ENCODE peak calls at places on chromosomes 11 and 22, in nine cellular contexts. T is esophagus muscularis mucosa; Z is activated naive CD4-positive, alpha-beta T cell treated with anti-CD3 and anti-CD28 coated beads, Interleukin-2, amount 50 U/mL, for 72 hours; O is cardiac muscle cell; E is activated B cell treated with CpG ODN at 0.5 μM for 24 hours; A is activated CD4-positive, alpha-beta T cell treated with anti-CD3 and anti-CD28 coated beads for 1 hour; B is COR-L47; N is stimulated activated CD4-positive, alpha-beta T cell treated with anti-CD3 and anti-CD28 coated beads, Interleukin-2, amount 100 ng/mL, for 24 hours; F is dermis blood vessel endothelial cell. H is an unnamed sample.

GRCh38 chr22:21816472-21816786 is 51.0 kb downstream of the MAPK1 start:
- DNase-seq in T (no peak), Z (no peak), O (no peak), E (no peak), A (no peak), B (no peak), N (no peak), F (no peak), H (no peak)

GRCh38 chr11:124402326-124402922 is 3.6 kb upstream of the OR8B3 start:
- DNase-seq in T (peak), Z (no peak), O (peak), E (no peak), A (no peak), B (peak), N (peak), F (peak), H (peak)

GRCh38 chr22:48691431-48691851 is 1136.2 kb downstream of the BRD1 start:
- DNase-seq in T (no peak), Z (no peak), O (no peak), E (no peak), A (no peak), B (no peak), N (no peak), F (no peak), H (no peak)

GRCh38 chr11:134266841-134267251 is 9.3 kb upstream of the GLB1L3 start:
- DNase-seq in T (no peak), Z (no peak), O (no peak), E (no peak), A (no peak), B (no peak), N (no peak), F (no peak), H (no peak)

GRCh38 chr11:112881461-112881860 is 79.8 kb upstream of the NCAM1 start:
- DNase-seq in T (no peak), Z (no peak), O (peak), E (no peak), A (no peak), B (peak), N (no peak), F (no peak), H (no peak)

GRCh38 chr11:96114178-96115070 is 190.5 kb upstream of the MTMR2 start:
- DNase-seq in T (no peak), Z (no peak), O (no peak), E (no peak), A (no peak), B (no peak), N (no peak), F (no peak), H (no peak)

GRCh38 chr11:119337581-119338317 is 2.9 kb downstream of the C1QTNF5 start:
- DNase-seq in T (no peak), Z (no peak), O (peak), E (no peak), A (no peak), B (no peak), N (no peak), F (peak), H (no peak)

GRCh38 chr11:116725434-116726221 is 47.2 kb downstream of the BUD13 start:
- DNase-seq in T (no peak), Z (no peak), O (no peak), E (no peak), A (no peak), B (no peak), N (no peak), F (no peak), H (no peak)

GRCh38 chr11:46308632-46309419 is 31.4 kb downstream of the CREB3L1 start:
- DNase-seq in T (peak), Z (peak), O (peak), E (peak), A (peak), B (peak), N (peak), F (peak), H (no peak)

GRCh38 chr11:67261942-67262681 is 4.2 kb upstream of the GRK2 start:
- DNase-seq in T (no peak), Z (peak), O (no peak), E (no peak), A (no peak), B (no peak), N (no peak), F (no peak), H (no peak)

GRCh38 chr22:27483095-27483798 is 318.3 kb downstream of the MN1 start:
- DNase-seq in T (no peak), Z (no peak), O (no peak), E (no peak), A (no peak), B (no peak), N (no peak), F (no peak), H (no peak)

GRCh38 chr11:80186687-80187086 is 745.9 kb upstream of the TENM4 start:
- DNase-seq in T (no peak), Z (no peak), O (no peak), E (no peak), A (no peak), B (no peak), N (no peak), F (no peak), H (no peak)

GRCh38 chr11:57471496-57471895 is 11.2 kb downstream of the RTN4RL2 start:
- DNase-seq in T (no peak), Z (no peak), O (no peak), E (no peak), A (no peak), B (peak), N (no peak), F (no peak), H (no peak)

GRCh38 chr22:45290410-45290936 is 5.7 kb downstream of the UPK3A start:
- DNase-seq in T (no peak), Z (no peak), O (peak), E (no peak), A (no peak), B (no peak), N (no peak), F (peak), H (no peak)

GRCh38 chr11:31657091-31657490 is 147.5 kb downstream of the ELP4 start:
- DNase-seq in T (no peak), Z (no peak), O (no peak), E (no peak), A (no peak), B (no peak), N (no peak), F (no peak), H (no peak)

GRCh38 chr22:43243275-43243768 is 56.4 kb upstream of the TTLL12 start:
- DNase-seq in T (no peak), Z (no peak), O (no peak), E (no peak), A (no peak), B (no peak), N (no peak), F (no peak), H (no peak)

GRCh38 chr11:43212279-43212678 is 99.5 kb upstream of the API5 start:
- DNase-seq in T (no peak), Z (no peak), O (no peak), E (no peak), A (no peak), B (no peak), N (no peak), F (no peak), H (no peak)

GRCh38 chr11:117189191-117189940 is 9.8 kb upstream of the TAGLN start:
- DNase-seq in T (no peak), Z (no peak), O (no peak), E (peak), A (no peak), B (no peak), N (no peak), F (no peak), H (no peak)

GRCh38 chr11:120841074-120841473 is 182.8 kb upstream of the TBCEL start:
- DNase-seq in T (no peak), Z (no peak), O (no peak), E (no peak), A (no peak), B (no peak), N (no peak), F (no peak), H (no peak)

GRCh38 chr22:44409691-44410316 is 88.2 kb downstream of the RTL6 start:
- DNase-seq in T (no peak), Z (no peak), O (no peak), E (no peak), A (no peak), B (no peak), N (no peak), F (no peak), H (no peak)

GRCh38 chr11:111917788-111918187 is 925 bp upstream of the C11orf52 start:
- DNase-seq in T (peak), Z (no peak), O (no peak), E (no peak), A (no peak), B (no peak), N (no peak), F (no peak), H (no peak)

GRCh38 chr11:68146010-68146540 is 24.9 kb upstream of the CHKA start:
- DNase-seq in T (no peak), Z (no peak), O (no peak), E (no peak), A (no peak), B (peak), N (no peak), F (peak), H (no peak)

GRCh38 chr11:9060700-9061111 is 30.7 kb downstream of the SCUBE2 start:
- DNase-seq in T (no peak), Z (peak), O (peak), E (no peak), A (no peak), B (no peak), N (peak), F (peak), H (peak)

GRCh38 chr22:20940178-20940790 is 23.1 kb downstream of the CRKL start:
- DNase-seq in T (no peak), Z (no peak), O (no peak), E (no peak), A (no peak), B (no peak), N (no peak), F (no peak), H (no peak)

GRCh38 chr11:1192741-1193325 is 30.0 kb upstream of the MUC5B start:
- DNase-seq in T (no peak), Z (peak), O (no peak), E (no peak), A (no peak), B (no peak), N (no peak), F (no peak), H (no peak)

GRCh38 chr11:108947654-108948570 is 283.0 kb downstream of the DDX10 start:
- DNase-seq in T (no peak), Z (no peak), O (no peak), E (no peak), A (no peak), B (no peak), N (no peak), F (peak), H (no peak)

GRCh38 chr11:704189-704798 is 1.7 kb upstream of the EPS8L2 start:
- DNase-seq in T (no peak), Z (peak), O (no peak), E (no peak), A (no peak), B (no peak), N (no peak), F (no peak), H (no peak)

GRCh38 chr11:131837562-131837961 is 467.1 kb downstream of the NTM start:
- DNase-seq in T (no peak), Z (no peak), O (no peak), E (no peak), A (no peak), B (no peak), N (no peak), F (no peak), H (no peak)

GRCh38 chr22:37887610-37888378 is 18.3 kb upstream of the MICALL1 start:
- DNase-seq in T (no peak), Z (no peak), O (peak), E (no peak), A (no peak), B (no peak), N (no peak), F (peak), H (no peak)

GRCh38 chr11:88414981-88415391 is 77.5 kb upstream of the CTSC start:
- DNase-seq in T (no peak), Z (no peak), O (no peak), E (no peak), A (no peak), B (peak), N (peak), F (peak), H (no peak)

GRCh38 chr11:6941970-6942369 is 15.7 kb downstream of the ZNF215 start:
- DNase-seq in T (no peak), Z (no peak), O (no peak), E (no peak), A (no peak), B (no peak), N (no peak), F (no peak), H (no peak)

GRCh38 chr11:108117746-108118371 is 3.5 kb upstream of the ACAT1 start:
- DNase-seq in T (no peak), Z (no peak), O (peak), E (no peak), A (no peak), B (peak), N (no peak), F (peak), H (peak)

GRCh38 chr11:126293726-126294125 is 10.1 kb upstream of the DCPS start:
- DNase-seq in T (no peak), Z (peak), O (no peak), E (no peak), A (no peak), B (no peak), N (no peak), F (no peak), H (peak)

GRCh38 chr11:2575611-2576051 is 124.2 kb downstream of the KCNQ1OT1 start:
- DNase-seq in T (no peak), Z (peak), O (no peak), E (peak), A (no peak), B (no peak), N (no peak), F (no peak), H (no peak)

GRCh38 chr11:65352783-65353182 is 1.8 kb upstream of the TIGD3 start:
- DNase-seq in T (no peak), Z (no peak), O (no peak), E (no peak), A (no peak), B (no peak), N (no peak), F (peak), H (no peak)